ENCODE peak calls at places on chromosomes 4 and X, in seven cellular contexts. One of them, this sample, is unnamed.
A peak's percentile ranks its signal among the peaks of the same experiment; 100 is the strongest.

GRCh38 chrX:31889028-31889427 is 817.2 kb upstream of the FTHL17 start:
- DNase-seq in WERI-Rb-1: no peak
- DNase-seq in MM.1S: no peak
- DNase-seq in SK-N-SH: no peak
- DNase-seq in sigmoid colon: no peak
- DNase-seq in Peyer's patch: no peak
- DNase-seq in fibroblast of lung: no peak
- DNase-seq in this sample: no peak

GRCh38 chrX:71216446-71216845 is 6.6 kb upstream of the GJB1 start:
- DNase-seq in MM.1S: no peak
- DNase-seq in WERI-Rb-1: no peak
- DNase-seq in sigmoid colon: no peak
- DNase-seq in Peyer's patch: no peak
- DNase-seq in fibroblast of lung: no peak
- DNase-seq in SK-N-SH: no peak
- DNase-seq in this sample: no peak

GRCh38 chr4:61192392-61192791 is 7.7 kb upstream of the ADGRL3 start:
- DNase-seq in SK-N-SH: no peak
- DNase-seq in Peyer's patch: no peak
- DNase-seq in fibroblast of lung: no peak
- DNase-seq in sigmoid colon: no peak
- DNase-seq in WERI-Rb-1: no peak
- DNase-seq in MM.1S: no peak
- DNase-seq in this sample: no peak

GRCh38 chr4:161320377-161320776 is 843.4 kb downstream of the FSTL5 start:
- DNase-seq in MM.1S: peak; percentile 45
- DNase-seq in Peyer's patch: no peak
- DNase-seq in WERI-Rb-1: peak; percentile 62
- DNase-seq in fibroblast of lung: peak; percentile 20
- DNase-seq in SK-N-SH: peak; percentile 2
- DNase-seq in sigmoid colon: no peak
- DNase-seq in this sample: no peak

GRCh38 chrX:126985027-126985426 is 165.5 kb downstream of the PRR32 start:
- DNase-seq in MM.1S: no peak
- DNase-seq in fibroblast of lung: no peak
- DNase-seq in SK-N-SH: no peak
- DNase-seq in WERI-Rb-1: no peak
- DNase-seq in sigmoid colon: no peak
- DNase-seq in Peyer's patch: no peak
- DNase-seq in this sample: no peak

GRCh38 chr4:9765091-9765490 is 16.3 kb upstream of the DRD5 start:
- DNase-seq in Peyer's patch: no peak
- DNase-seq in WERI-Rb-1: peak; percentile 71
- DNase-seq in MM.1S: peak; percentile 32
- DNase-seq in fibroblast of lung: no peak
- DNase-seq in SK-N-SH: peak; percentile 23
- DNase-seq in sigmoid colon: no peak
- DNase-seq in this sample: no peak

GRCh38 chr4:152485726-152486276 is 50.1 kb downstream of the FBXW7 start:
- DNase-seq in fibroblast of lung: peak; percentile 95
- DNase-seq in MM.1S: no peak
- DNase-seq in SK-N-SH: no peak
- DNase-seq in WERI-Rb-1: no peak
- DNase-seq in sigmoid colon: no peak
- DNase-seq in Peyer's patch: no peak
- DNase-seq in this sample: no peak

GRCh38 chr4:96164814-96165351 is 325.0 kb downstream of the PDHA2 start:
- DNase-seq in MM.1S: no peak
- DNase-seq in WERI-Rb-1: no peak
- DNase-seq in SK-N-SH: no peak
- DNase-seq in fibroblast of lung: peak; percentile 98
- DNase-seq in Peyer's patch: no peak
- DNase-seq in sigmoid colon: no peak
- DNase-seq in this sample: no peak

GRCh38 chr4:122045533-122045932 is 93.7 kb upstream of the TRPC3 start:
- DNase-seq in sigmoid colon: no peak
- DNase-seq in Peyer's patch: no peak
- DNase-seq in fibroblast of lung: peak; percentile 90
- DNase-seq in WERI-Rb-1: no peak
- DNase-seq in SK-N-SH: peak; percentile 3
- DNase-seq in MM.1S: no peak
- DNase-seq in this sample: no peak

GRCh38 chrX:24026403-24026801 is 584 bp downstream of the KLHL15 start:
- DNase-seq in sigmoid colon: no peak
- DNase-seq in WERI-Rb-1: no peak
- DNase-seq in SK-N-SH: peak; percentile 48
- DNase-seq in fibroblast of lung: no peak
- DNase-seq in MM.1S: no peak
- DNase-seq in Peyer's patch: no peak
- DNase-seq in this sample: no peak

GRCh38 chr4:108465886-108466491 is 154.4 kb upstream of the RPL34 start:
- DNase-seq in MM.1S: no peak
- DNase-seq in WERI-Rb-1: no peak
- DNase-seq in Peyer's patch: no peak
- DNase-seq in fibroblast of lung: peak; percentile 69
- DNase-seq in SK-N-SH: no peak
- DNase-seq in sigmoid colon: no peak
- DNase-seq in this sample: no peak

GRCh38 chr4:16513876-16514275 is 287.6 kb upstream of the TAPT1 start:
- DNase-seq in SK-N-SH: no peak
- DNase-seq in MM.1S: no peak
- DNase-seq in WERI-Rb-1: no peak
- DNase-seq in fibroblast of lung: peak; percentile 37
- DNase-seq in Peyer's patch: no peak
- DNase-seq in sigmoid colon: no peak
- DNase-seq in this sample: no peak

GRCh38 chr4:127856485-127857447 is 23.9 kb upstream of the PLK4 start:
- DNase-seq in sigmoid colon: no peak
- DNase-seq in SK-N-SH: no peak
- DNase-seq in fibroblast of lung: peak; percentile 96
- DNase-seq in WERI-Rb-1: no peak
- DNase-seq in MM.1S: no peak
- DNase-seq in Peyer's patch: no peak
- DNase-seq in this sample: no peak

DNA sequence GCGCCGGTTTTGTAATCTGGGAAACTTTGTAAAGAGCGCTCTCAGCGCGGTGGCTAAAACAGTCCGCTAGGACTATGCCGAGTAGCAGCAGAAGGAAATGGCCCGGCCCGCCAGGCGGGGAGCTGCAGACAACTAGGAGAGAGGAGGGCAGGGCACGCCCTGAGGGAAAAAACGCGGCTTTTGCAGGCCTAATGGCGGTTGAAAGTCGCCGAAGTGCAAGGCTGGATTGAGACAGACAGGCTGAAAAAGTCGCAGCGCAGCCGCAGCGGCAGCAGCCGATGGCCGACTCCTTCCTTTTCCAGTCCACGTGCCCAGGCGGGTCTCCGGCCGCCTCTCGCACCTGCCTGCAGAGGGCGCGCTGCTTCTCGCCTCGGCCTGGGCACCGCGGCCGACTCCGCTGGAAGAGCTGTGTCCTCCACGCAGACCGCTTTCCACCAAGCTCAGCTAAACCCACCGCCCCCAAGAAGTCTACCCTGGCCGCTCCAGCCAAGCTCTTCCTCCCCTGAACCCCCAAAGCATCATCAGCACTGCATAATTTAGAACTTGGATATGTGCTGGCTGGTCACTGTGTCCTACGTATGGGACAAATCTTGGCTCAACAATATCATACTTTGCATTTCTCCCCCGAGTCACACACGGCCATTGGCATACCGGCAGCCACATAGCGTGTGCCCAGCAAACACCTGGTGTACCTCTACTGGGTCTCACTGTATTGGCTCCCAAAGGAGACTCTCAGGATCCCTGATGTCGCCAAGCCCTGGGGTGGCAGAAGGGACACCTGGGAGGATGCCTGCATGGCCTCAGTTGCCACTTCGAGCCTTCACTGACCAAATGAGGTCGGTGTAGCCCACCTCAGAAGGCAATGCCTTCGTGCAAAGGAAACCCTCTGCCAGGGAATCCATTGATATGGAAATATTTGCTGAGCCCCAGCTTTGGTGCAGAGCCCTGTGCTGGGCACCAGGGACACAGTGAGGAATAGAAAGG is 14.5 kb downstream of the SLC25A5 start:
- DNase-seq in Peyer's patch: peak; percentile 82
- DNase-seq in fibroblast of lung: peak; percentile 39
- DNase-seq in SK-N-SH: peak; percentile 55
- DNase-seq in WERI-Rb-1: no peak
- DNase-seq in MM.1S: peak; percentile 65
- DNase-seq in sigmoid colon: peak; percentile 74
- DNase-seq in this sample: peak; percentile 71
- TF ChIP-seq CTCF in Peyer's patch: peak; percentile 53
- TF ChIP-seq CTCF in fibroblast of lung: peak; percentile 50
- TF ChIP-seq CTCF in SK-N-SH: peak; percentile 53
- TF ChIP-seq CTCF in WERI-Rb-1: peak; percentile 16
- TF ChIP-seq CTCF in MM.1S: peak; percentile 71
- TF ChIP-seq CTCF in sigmoid colon: peak; percentile 69
- TF ChIP-seq CTCF in this sample: peak; percentile 72

GRCh38 chr4:55079451-55080173 is 45.8 kb downstream of the KDR start:
- DNase-seq in Peyer's patch: no peak
- DNase-seq in MM.1S: no peak
- DNase-seq in WERI-Rb-1: no peak
- DNase-seq in fibroblast of lung: peak; percentile 22
- DNase-seq in SK-N-SH: no peak
- DNase-seq in sigmoid colon: no peak
- DNase-seq in this sample: no peak
- H3K36me3 ChIP-seq in Peyer's patch: no peaks in the 10 kb centered on the region
- H3K36me3 ChIP-seq in MM.1S: no peaks in the 10 kb centered on the region
- H3K36me3 ChIP-seq in WERI-Rb-1: no peaks in the 10 kb centered on the region
- H3K36me3 ChIP-seq in fibroblast of lung: no peaks in the 10 kb centered on the region
- H3K36me3 ChIP-seq in SK-N-SH: no peaks in the 10 kb centered on the region
- H3K36me3 ChIP-seq in sigmoid colon: no peaks in the 10 kb centered on the region
- H3K36me3 ChIP-seq in this sample: no peaks in the 10 kb centered on the region

GRCh38 chrX:6644411-6644810 is 109.5 kb upstream of the VCX3A start:
- DNase-seq in Peyer's patch: no peak
- DNase-seq in WERI-Rb-1: peak; percentile 18
- DNase-seq in MM.1S: no peak
- DNase-seq in SK-N-SH: peak; percentile 1
- DNase-seq in sigmoid colon: no peak
- DNase-seq in fibroblast of lung: no peak
- DNase-seq in this sample: no peak
- TF ChIP-seq CTCF in Peyer's patch: no peak
- TF ChIP-seq CTCF in WERI-Rb-1: peak; percentile 42
- TF ChIP-seq CTCF in MM.1S: peak; percentile 25
- TF ChIP-seq CTCF in SK-N-SH: peak; percentile 36
- TF ChIP-seq CTCF in sigmoid colon: no peak
- TF ChIP-seq CTCF in fibroblast of lung: no peak
- TF ChIP-seq CTCF in this sample: no peak

DNA sequence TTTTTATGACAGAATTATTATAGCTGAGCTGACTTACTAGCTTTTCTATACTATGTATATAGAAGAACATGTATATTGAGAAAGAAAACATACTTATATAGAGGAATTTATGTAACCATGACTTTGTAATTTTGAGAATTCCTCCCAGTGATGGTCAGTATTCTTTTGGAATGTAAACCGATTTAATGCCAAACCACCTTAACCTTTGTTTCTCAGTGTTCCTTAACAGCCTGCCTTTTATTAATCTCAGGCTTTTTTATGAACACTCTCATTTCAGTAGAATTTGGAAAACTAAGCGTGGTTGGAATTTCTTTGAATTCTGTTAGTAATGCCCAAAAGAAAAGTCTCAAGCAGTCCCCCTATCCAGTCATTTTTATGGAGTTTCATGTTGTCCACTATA is 47.0 kb downstream of the MOSPD2 start:
- DNase-seq in WERI-Rb-1: no peak
- DNase-seq in fibroblast of lung: peak; percentile 82
- DNase-seq in Peyer's patch: no peak
- DNase-seq in MM.1S: no peak
- DNase-seq in SK-N-SH: no peak
- DNase-seq in sigmoid colon: no peak
- DNase-seq in this sample: no peak
- H3K36me3 ChIP-seq in WERI-Rb-1: no peaks in the 10 kb centered on the region
- H3K36me3 ChIP-seq in fibroblast of lung: no peaks in the 10 kb centered on the region
- H3K36me3 ChIP-seq in Peyer's patch: no peaks in the 10 kb centered on the region
- H3K36me3 ChIP-seq in MM.1S: no peaks in the 10 kb centered on the region
- H3K36me3 ChIP-seq in SK-N-SH: no peaks in the 10 kb centered on the region
- H3K36me3 ChIP-seq in sigmoid colon: no peaks in the 10 kb centered on the region
- H3K36me3 ChIP-seq in this sample: peaks cover 47% of the 10 kb centered on the region